ENCODE peak calls at places on chromosomes 11 and 22, in seven cellular contexts. C, Y, B, P, Q, T and U are unnamed samples. For H3K4me1, the result is how much of the 10 kb centered on the place peaks cover.

GRCh38 chr22:23237201-23237798 is 57.0 kb downstream of the BCR start:
- DNase-seq in C (no peak), Y (peak), B (no peak), P (peak), Q (no peak), T (peak), U (peak)

GRCh38 chr11:115348404-115348803 is 155.8 kb downstream of the CADM1 start:
- DNase-seq in C (no peak), Y (no peak), B (no peak), P (no peak), Q (no peak), T (no peak), U (no peak)

GRCh38 chr11:124602751-124603150 is 8.5 kb upstream of the PANX3 start:
- DNase-seq in C (no peak), Y (no peak), B (no peak), P (no peak), Q (no peak), T (no peak), U (no peak)

GRCh38 chr11:125282596-125282914 is 118.0 kb downstream of the PKNOX2 start:
- DNase-seq in C (no peak), Y (no peak), B (no peak), P (no peak), Q (no peak), T (no peak), U (no peak)

GRCh38 chr11:3835100-3835485 is 5.7 kb downstream of the RHOG start:
- DNase-seq in C (no peak), Y (peak), B (no peak), P (no peak), Q (no peak), T (no peak), U (no peak)

GRCh38 chr22:18965526-18966421 is 29.7 kb upstream of the PRODH start:
- DNase-seq in C (no peak), Y (peak), B (no peak), P (no peak), Q (no peak), T (no peak), U (no peak)

GRCh38 chr22:38050720-38051119 is 6.5 kb upstream of the PICK1 start:
- DNase-seq in C (no peak), Y (no peak), B (no peak), P (no peak), Q (no peak), T (no peak), U (no peak)

GRCh38 chr11:92978226-92979111 is 9.0 kb downstream of the MTNR1B start:
- DNase-seq in C (no peak), Y (no peak), B (no peak), P (peak), Q (no peak), T (no peak), U (peak)

GRCh38 chr11:68118753-68119448 is 2.3 kb downstream of the CHKA start:
- DNase-seq in C (no peak), Y (no peak), B (no peak), P (no peak), Q (no peak), T (no peak), U (no peak)

GRCh38 chr22:43185860-43186261 is 1.1 kb downstream of the TTLL12 start:
- DNase-seq in C (peak), Y (no peak), B (peak), P (peak), Q (no peak), T (peak), U (peak)

GRCh38 chr11:10770626-10771254 is 19.7 kb downstream of the CTR9 start:
- DNase-seq in C (peak), Y (no peak), B (no peak), P (peak), Q (no peak), T (peak), U (peak)

GRCh38 chr11:86446163-86446923 is 71.7 kb downstream of the CCDC81 start:
- DNase-seq in C (no peak), Y (no peak), B (no peak), P (no peak), Q (no peak), T (no peak), U (no peak)

GRCh38 chr11:22192642-22193347 is at the start of gene ANO5:
- DNase-seq in C (no peak), Y (peak), B (peak), P (peak), Q (no peak), T (peak), U (peak)

GRCh38 chr22:49330421-49331222 is 497.1 kb downstream of the BRD1 start:
- DNase-seq in C (no peak), Y (peak), B (no peak), P (no peak), Q (no peak), T (no peak), U (no peak)

GRCh38 chr22:17109113-17109865 is 11.9 kb downstream of the TMEM121B start:
- DNase-seq in C (no peak), Y (peak), B (no peak), P (no peak), Q (no peak), T (no peak), U (no peak)

GRCh38 chr11:64566915-64567882 is 23.8 kb upstream of the SLC22A12 start:
- DNase-seq in C (no peak), Y (no peak), B (no peak), P (no peak), Q (no peak), T (no peak), U (no peak)
- H3K4me1 ChIP-seq in C (under half), Y (under half), B (under half), P (under half), Q (under half), T (under half), U (under half)

DNA sequence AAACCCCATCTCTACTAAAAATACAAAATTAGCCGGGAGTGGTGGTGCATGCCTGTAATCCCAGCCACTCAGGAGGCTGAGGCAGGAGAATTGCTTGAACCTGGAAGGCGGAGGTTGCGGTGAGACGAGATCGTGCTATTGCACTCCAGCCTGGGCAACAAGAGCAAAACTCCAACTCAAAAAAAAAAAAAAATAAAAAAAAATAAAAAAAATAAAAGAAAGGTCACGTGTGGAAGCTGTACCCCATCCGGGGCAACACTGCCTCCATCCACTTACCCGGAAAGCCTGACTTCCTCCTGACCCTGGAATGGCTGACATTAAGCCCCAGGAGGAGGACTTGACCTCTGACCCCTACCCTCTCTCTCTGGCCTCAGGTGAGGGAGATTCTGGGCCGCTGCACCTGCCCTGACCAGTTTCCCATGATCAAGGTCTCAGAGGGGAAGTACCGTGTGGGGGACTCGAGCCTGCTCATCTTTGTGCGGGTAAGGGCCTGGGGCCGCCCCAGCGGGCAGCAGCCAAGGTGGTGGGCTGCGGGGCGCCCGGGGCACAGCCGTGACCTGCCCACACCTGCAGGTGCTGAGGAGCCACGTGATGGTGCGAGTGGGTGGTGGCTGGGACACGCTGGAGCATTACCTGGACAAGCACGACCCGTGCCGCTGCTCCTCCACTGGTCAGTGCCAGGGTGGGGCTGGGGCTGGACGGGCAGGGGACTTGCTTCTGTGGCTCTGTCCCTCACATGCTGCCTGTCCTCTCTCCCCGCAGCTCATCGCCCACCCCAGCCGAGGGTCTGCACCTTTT is 3.8 kb downstream of the GAS2L1 start:
- DNase-seq in C (no peak), Y (no peak), B (peak), P (no peak), Q (no peak), T (no peak), U (no peak)
- H3K4me3 ChIP-seq in C (no peak), Y (no peak), B (no peak), P (no peak), Q (no peak), T (no peak), U (no peak)

GRCh38 chr11:48052183-48053040 is 72.1 kb downstream of the PTPRJ start:
- DNase-seq in C (peak), Y (no peak), B (peak), P (peak), Q (no peak), T (no peak), U (no peak)
- H3K4me1 ChIP-seq in C (under half), Y (under half), B (under half), P (under half), Q (half or more), T (under half), U (under half)

GRCh38 chr11:47373876-47374820 is 4.2 kb downstream of the SPI1 start:
- DNase-seq in C (peak), Y (peak), B (peak), P (peak), Q (peak), T (peak), U (peak)
- H3K4me3 ChIP-seq in C (no peak), Y (no peak), B (no peak), P (no peak), Q (no peak), T (no peak), U (no peak)

DNA sequence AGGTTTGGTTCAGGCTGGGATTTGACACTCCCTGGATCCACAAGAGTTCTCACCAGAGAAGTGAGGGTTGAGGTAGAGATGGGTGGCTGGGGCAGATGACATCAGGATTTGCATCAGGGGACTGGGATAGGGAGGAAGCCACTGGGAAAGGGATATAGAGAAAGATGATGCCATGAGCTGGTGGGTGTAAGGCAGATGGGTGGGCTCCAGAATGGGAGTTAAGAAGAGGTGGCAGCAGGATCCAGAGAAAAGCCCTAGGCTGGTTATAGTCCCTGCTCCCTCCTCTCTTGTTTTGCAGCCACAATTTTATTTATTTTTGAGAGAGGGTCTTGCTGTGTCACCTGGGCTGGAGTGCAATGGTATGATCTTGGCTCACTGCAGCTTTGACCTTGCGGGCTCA is 1.8 kb upstream of the C1QTNF4 start:
- DNase-seq in C (no peak), Y (no peak), B (no peak), P (no peak), Q (no peak), T (no peak), U (no peak)
- H3K4me1 ChIP-seq in C (under half), Y (under half), B (under half), P (under half), Q (under half), T (under half), U (under half)

GRCh38 chr11:71402878-71403277 is 45.3 kb downstream of the DHCR7 start:
- DNase-seq in C (no peak), Y (no peak), B (no peak), P (no peak), Q (no peak), T (no peak), U (no peak)
- H3K4me3 ChIP-seq in C (no peak), Y (no peak), B (no peak), P (no peak), Q (no peak), T (no peak), U (no peak)